ENCODE peak calls at places on chromosome 22, in four cellular contexts. U is uterus, M is ovary, S is astrocyte of the cerebellum. E is an unnamed sample.

GRCh38 chr22:40512426-40513136 is 123.9 kb downstream of the MRTFA start:
- DNase-seq in S (peak), M (peak), U (peak), E (no peak)

GRCh38 chr22:19036523-19037273 is 85.5 kb downstream of the DGCR2 start:
- DNase-seq in U (no peak), M (no peak), S (no peak), E (no peak)

GRCh38 chr22:24503851-24504170 is 8.7 kb downstream of the UPB1 start:
- DNase-seq in M (no peak), U (no peak), S (no peak), E (no peak)

GRCh38 chr22:43858156-43858895 is 4.0 kb downstream of the SULT4A1 start:
- DNase-seq in U (no peak), S (no peak), M (no peak), E (no peak)

GRCh38 chr22:50271519-50271970 is 1.4 kb upstream of the MAPK11 start:
- DNase-seq in U (peak), S (no peak), M (peak), E (no peak)

GRCh38 chr22:23763579-23764331 is 965 bp downstream of the C22orf15 start:
- DNase-seq in M (no peak), U (no peak), S (no peak), E (no peak)

GRCh38 chr22:39084666-39085065 is 7.6 kb downstream of the APOBEC3G start:
- DNase-seq in U (no peak), S (no peak), M (no peak), E (no peak)

GRCh38 chr22:40890881-40891280 is 29.0 kb upstream of the DNAJB7 start:
- DNase-seq in M (no peak), S (no peak), U (no peak), E (no peak)

GRCh38 chr22:50705219-50705691 is 32.6 kb downstream of the SHANK3 start:
- DNase-seq in M (peak), U (peak), S (peak), E (no peak)

GRCh38 chr22:48431014-48431413 is 1396.7 kb downstream of the BRD1 start:
- DNase-seq in S (no peak), U (no peak), M (no peak), E (no peak)

GRCh38 chr22:39292002-39292401 is 27.4 kb downstream of the RPL3 start:
- DNase-seq in S (no peak), M (no peak), U (no peak), E (no peak)

GRCh38 chr22:48343461-48343860 is 1484.2 kb downstream of the BRD1 start:
- DNase-seq in M (no peak), S (no peak), U (no peak), E (no peak)

GRCh38 chr22:24441406-24442351 is 14.3 kb downstream of the ADORA2A start:
- DNase-seq in M (no peak), U (no peak), S (no peak), E (no peak)

GRCh38 chr22:33710326-33710725 is 209.9 kb downstream of the LARGE1 start:
- DNase-seq in M (no peak), U (no peak), S (no peak), E (no peak)

GRCh38 chr22:50186789-50187523 is 1.2 kb downstream of the TRABD start:
- DNase-seq in U (no peak), S (no peak), M (no peak), E (no peak)

GRCh38 chr22:38859581-38860290 is 12.3 kb downstream of the CBX6 start:
- DNase-seq in S (no peak), U (no peak), M (no peak), E (no peak)

GRCh38 chr22:44338906-44339305 is 26.2 kb upstream of the SHISAL1 start:
- DNase-seq in M (no peak), U (no peak), S (no peak), E (no peak)

GRCh38 chr22:34113381-34113780 is 193.1 kb upstream of the LARGE1 start:
- DNase-seq in M (no peak), U (no peak), S (no peak), E (no peak)

GRCh38 chr22:50260801-50261614 is 475 bp downstream of the MAPK12 start:
- DNase-seq in U (no peak), M (no peak), S (no peak), E (no peak)

GRCh38 chr22:17897864-17898263 is 123.6 kb upstream of the BID start:
- DNase-seq in M (no peak), U (no peak), S (no peak), E (no peak)

GRCh38 chr22:36819112-36819511 is 2.3 kb upstream of the PVALB start:
- DNase-seq in M (no peak), S (no peak), U (no peak), E (no peak)

GRCh38 chr22:36853407-36854099 is 7.3 kb upstream of the NCF4 start:
- DNase-seq in S (no peak), U (peak), M (no peak), E (no peak)

GRCh38 chr22:34330432-34330831 is 410.2 kb upstream of the LARGE1 start:
- DNase-seq in M (no peak), U (no peak), S (no peak), E (no peak)

GRCh38 chr22:36760716-36761115 is 15.2 kb downstream of the IFT27 start:
- DNase-seq in M (no peak), S (no peak), U (no peak), E (no peak)

GRCh38 chr22:46763051-46763705 is 728 bp downstream of the TBC1D22A start:
- DNase-seq in M (no peak), U (peak), S (no peak), E (no peak)

GRCh38 chr22:50261615-50262459 is at the start of gene MAPK12:
- DNase-seq in S (no peak), M (peak), U (no peak), E (no peak)

GRCh38 chr22:28034760-28035401 is 115.8 kb upstream of the PITPNB start:
- DNase-seq in S (no peak), M (peak), U (peak), E (peak)

GRCh38 chr22:49012695-49013094 is 815.0 kb downstream of the BRD1 start:
- DNase-seq in M (no peak), S (no peak), U (no peak), E (no peak)

GRCh38 chr22:33036881-33037280 is 21.3 kb downstream of the SYN3 start:
- DNase-seq in S (no peak), U (no peak), M (no peak), E (no peak)

GRCh38 chr22:17773606-17774205 is 563 bp downstream of the BID start:
- DNase-seq in S (no peak), U (no peak), M (no peak), E (no peak)

GRCh38 chr22:36052505-36052941 is 23.9 kb upstream of the RBFOX2 start:
- DNase-seq in M (no peak), U (no peak), S (no peak), E (no peak)

GRCh38 chr22:47795477-47796127 is 1033.2 kb downstream of the TBC1D22A start:
- DNase-seq in S (no peak), M (no peak), U (no peak), E (no peak)

GRCh38 chr22:20526628-20527355 is 19.4 kb downstream of the MED15 start:
- DNase-seq in M (no peak), U (no peak), S (no peak), E (no peak)
- TF ChIP-seq CTCF in M (no peak), U (no peak), S (peak), E (no peak)

GRCh38 chr22:26565181-26565580 is 24.8 kb downstream of the TPST2 start:
- DNase-seq in S (no peak), U (no peak), M (no peak), E (no peak)
- TF ChIP-seq CTCF in S (no peak), U (no peak), M (no peak), E (no peak)

GRCh38 chr22:41957941-41958556 is 6.1 kb downstream of the SMIM45 start:
- DNase-seq in U (no peak), M (no peak), S (no peak), E (no peak)
- TF ChIP-seq CTCF in U (no peak), M (no peak), S (no peak), E (no peak)

DNA sequence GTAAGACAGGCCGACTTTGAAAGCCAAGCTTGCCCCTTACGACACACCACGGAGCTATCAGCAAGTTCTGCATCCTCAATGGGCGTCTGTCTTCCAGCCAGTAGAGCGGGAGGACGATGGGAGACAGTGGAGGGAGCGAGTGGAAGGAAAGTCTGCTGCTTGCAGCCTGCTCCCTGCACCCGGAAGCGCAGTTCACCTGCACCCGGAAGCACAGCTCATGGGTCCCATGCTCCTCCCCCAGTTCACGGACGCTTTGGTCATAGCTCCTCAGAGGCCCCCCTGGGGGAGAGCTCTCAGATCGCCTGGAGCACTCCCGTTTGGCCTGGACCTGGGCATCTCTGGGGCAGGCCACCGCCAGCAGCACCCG is 51.3 kb downstream of the FBLN1 start:
- DNase-seq in S (no peak), M (peak), U (no peak), E (no peak)
- TF ChIP-seq CTCF in S (no peak), M (no peak), U (no peak), E (no peak)

DNA sequence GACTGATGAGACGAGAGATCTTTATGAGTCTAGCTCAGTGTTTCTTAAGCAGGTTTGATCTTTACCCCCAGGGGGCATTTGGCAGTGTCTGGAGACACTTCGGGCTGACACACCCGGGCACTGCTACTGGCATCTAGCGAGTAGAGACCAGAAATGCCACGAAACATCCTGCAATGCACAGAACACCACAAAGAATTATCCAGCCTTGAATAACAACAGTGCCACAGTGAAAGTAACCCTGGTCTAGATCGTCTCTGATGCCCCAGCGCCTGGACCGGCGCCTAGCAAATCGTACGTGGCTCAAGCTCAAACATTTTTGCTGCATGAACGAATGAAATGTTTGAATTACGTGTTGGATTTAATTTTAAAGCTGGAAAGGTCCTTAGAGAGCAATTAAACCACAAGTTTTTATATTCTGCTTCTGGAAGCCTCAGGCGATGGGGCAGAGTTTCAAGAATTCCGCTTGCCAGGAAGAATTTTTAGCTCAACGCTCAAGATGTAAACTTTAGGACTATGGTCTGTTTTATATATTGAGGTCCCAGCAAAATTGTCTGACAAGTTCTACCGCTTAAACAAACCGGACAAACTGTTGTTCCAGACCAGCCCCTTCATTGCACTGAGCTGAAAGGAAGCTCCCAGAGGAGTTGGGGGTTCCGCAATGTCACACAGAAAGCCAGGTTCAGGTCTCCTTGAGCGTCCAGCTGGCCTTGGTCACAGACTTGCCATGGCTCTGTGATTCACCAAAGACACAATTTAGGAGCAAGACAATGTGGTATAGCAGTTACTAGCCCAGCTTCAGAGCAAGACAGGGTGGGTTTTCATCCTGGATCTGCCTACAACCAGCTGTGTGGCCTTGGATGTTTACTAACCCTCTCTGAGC is 44.2 kb upstream of the SMTN start:
- DNase-seq in M (no peak), S (peak), U (peak), E (no peak)
- TF ChIP-seq CTCF in M (no peak), S (no peak), U (no peak), E (no peak)

GRCh38 chr22:22235564-22235963 is 9.0 kb upstream of the VPREB1 start:
- DNase-seq in S (no peak), U (no peak), M (no peak), E (no peak)
- TF ChIP-seq CTCF in S (peak), U (no peak), M (no peak), E (no peak)